ENCODE peak calls at places on chromosomes 2 and 18, in six cellular contexts. L is HepG2, P is K562, I is GM12878, J is H1, D is SK-N-SH. O is an unnamed sample.

GRCh38 chr18:61582205-61582710 is 249.0 kb downstream of the CDH20 start:
- DNase-seq in L (no peak), P (no peak), I (no peak), J (no peak), D (no peak), O (no peak)

GRCh38 chr2:225002656-225003045 is 39.6 kb downstream of the DOCK10 start:
- DNase-seq in L (no peak), P (no peak), I (peak; percentile 63), J (no peak), D (no peak), O (no peak)

GRCh38 chr2:105732096-105732495 is 12.6 kb upstream of the NCK2 start:
- DNase-seq in L (no peak), P (no peak), I (no peak), J (no peak), D (no peak), O (no peak)

GRCh38 chr2:190318931-190319556 is 582 bp downstream of the HIBCH start:
- DNase-seq in L (no peak), P (no peak), I (no peak), J (no peak), D (peak; percentile 22), O (no peak)

GRCh38 chr18:56196495-56197225 is 441.7 kb downstream of the TXNL1 start:
- DNase-seq in L (no peak), P (no peak), I (no peak), J (no peak), D (no peak), O (no peak)

GRCh38 chr2:196234672-196235071 is 63.3 kb upstream of the STK17B start:
- DNase-seq in L (no peak), P (peak; percentile 11), I (peak; percentile 47), J (no peak), D (no peak), O (no peak)

GRCh38 chr2:32847734-32848133 is 99.0 kb upstream of the LTBP1 start:
- DNase-seq in L (no peak), P (no peak), I (no peak), J (no peak), D (no peak), O (no peak)

GRCh38 chr2:168954256-168954655 is 53.2 kb downstream of the G6PC2 start:
- DNase-seq in L (no peak), P (no peak), I (no peak), J (no peak), D (no peak), O (no peak)

GRCh38 chr2:18740428-18740827 is 151.1 kb upstream of the NT5C1B start:
- DNase-seq in L (no peak), P (no peak), I (no peak), J (no peak), D (no peak), O (no peak)

GRCh38 chr2:215856080-215856479 is 157.3 kb downstream of the MREG start:
- DNase-seq in L (no peak), P (no peak), I (no peak), J (no peak), D (no peak), O (no peak)

GRCh38 chr2:70029814-70030409 is 57.4 kb upstream of the PCBP1 start:
- DNase-seq in L (no peak), P (peak; percentile 85), I (no peak), J (no peak), D (peak; percentile 51), O (no peak)

GRCh38 chr2:9152975-9153402 is 53.6 kb upstream of the ASAP2 start:
- DNase-seq in L (no peak), P (no peak), I (no peak), J (no peak), D (no peak), O (no peak)

GRCh38 chr18:44973282-44973681 is 292.6 kb downstream of the SETBP1 start:
- DNase-seq in L (no peak), P (no peak), I (no peak), J (no peak), D (no peak), O (no peak)

GRCh38 chr2:54512663-54513363 is 56.7 kb downstream of the SPTBN1 start:
- DNase-seq in L (no peak), P (no peak), I (no peak), J (no peak), D (no peak), O (no peak)

GRCh38 chr2:239687441-239687840 is 286.6 kb upstream of the HDAC4 start:
- DNase-seq in L (no peak), P (no peak), I (no peak), J (no peak), D (no peak), O (no peak)

GRCh38 chr2:192535956-192536685 is 341.4 kb upstream of the TMEFF2 start:
- DNase-seq in L (no peak), P (no peak), I (no peak), J (no peak), D (no peak), O (no peak)

GRCh38 chr18:55663891-55664290 is 75.9 kb upstream of the TCF4 start:
- DNase-seq in L (no peak), P (peak; percentile 41), I (no peak), J (no peak), D (no peak), O (no peak)

GRCh38 chr2:230694241-230694640 is 18.4 kb upstream of the CAB39 start:
- DNase-seq in L (no peak), P (no peak), I (no peak), J (no peak), D (no peak), O (no peak)

GRCh38 chr2:160281213-160281612 is 81.1 kb upstream of the ITGB6 start:
- DNase-seq in L (peak; percentile 21), P (no peak), I (no peak), J (no peak), D (no peak), O (no peak)

GRCh38 chr2:231200805-231201474 is 2.5 kb downstream of the ARMC9 start:
- DNase-seq in L (no peak), P (peak; percentile 45), I (no peak), J (no peak), D (no peak), O (no peak)

GRCh38 chr2:190283783-190284182 is 35.8 kb downstream of the HIBCH start:
- DNase-seq in L (no peak), P (no peak), I (no peak), J (no peak), D (no peak), O (no peak)

GRCh38 chr2:23944527-23944926 is 4.3 kb downstream of the UBXN2A start:
- DNase-seq in L (peak; percentile 86), P (no peak), I (no peak), J (no peak), D (no peak), O (no peak)

GRCh38 chr2:136246086-136246669 is 128.2 kb upstream of the CXCR4 start:
- DNase-seq in L (peak; percentile 16), P (no peak), I (peak; percentile 60), J (no peak), D (peak; percentile 21), O (peak; percentile 28)

GRCh38 chr2:9638532-9638931 is 7.7 kb upstream of the YWHAQ start:
- DNase-seq in L (peak; percentile 62), P (peak; percentile 58), I (no peak), J (no peak), D (peak; percentile 60), O (peak; percentile 89)

GRCh38 chr18:65990174-65990690 is 239.4 kb downstream of the CDH7 start:
- DNase-seq in L (no peak), P (no peak), I (no peak), J (no peak), D (no peak), O (no peak)

GRCh38 chr2:57330447-57330846 is 716.2 kb upstream of the VRK2 start:
- DNase-seq in L (no peak), P (no peak), I (no peak), J (no peak), D (no peak), O (no peak)

GRCh38 chr2:27729198-27729597 is 42.3 kb upstream of the MRPL33 start:
- DNase-seq in L (no peak), P (no peak), I (no peak), J (no peak), D (no peak), O (no peak)

GRCh38 chr2:215745316-215745715 is 268.0 kb downstream of the MREG start:
- DNase-seq in L (no peak), P (no peak), I (no peak), J (no peak), D (no peak), O (no peak)

GRCh38 chr18:8695932-8696510 is 9.3 kb upstream of the MTCL1 start:
- DNase-seq in L (no peak), P (no peak), I (no peak), J (no peak), D (no peak), O (no peak)

GRCh38 chr2:99648906-99649606 is 159.2 kb upstream of the REV1 start:
- DNase-seq in L (no peak), P (no peak), I (no peak), J (no peak), D (no peak), O (no peak)

GRCh38 chr2:111192778-111193368 is 72.2 kb downstream of the BCL2L11 start:
- DNase-seq in L (no peak), P (no peak), I (no peak), J (no peak), D (no peak), O (no peak)
- TF ChIP-seq CHD2 in L (no peak), P (no peak), I (no peak), J (no peak), D (no peak), O (no peak)

DNA sequence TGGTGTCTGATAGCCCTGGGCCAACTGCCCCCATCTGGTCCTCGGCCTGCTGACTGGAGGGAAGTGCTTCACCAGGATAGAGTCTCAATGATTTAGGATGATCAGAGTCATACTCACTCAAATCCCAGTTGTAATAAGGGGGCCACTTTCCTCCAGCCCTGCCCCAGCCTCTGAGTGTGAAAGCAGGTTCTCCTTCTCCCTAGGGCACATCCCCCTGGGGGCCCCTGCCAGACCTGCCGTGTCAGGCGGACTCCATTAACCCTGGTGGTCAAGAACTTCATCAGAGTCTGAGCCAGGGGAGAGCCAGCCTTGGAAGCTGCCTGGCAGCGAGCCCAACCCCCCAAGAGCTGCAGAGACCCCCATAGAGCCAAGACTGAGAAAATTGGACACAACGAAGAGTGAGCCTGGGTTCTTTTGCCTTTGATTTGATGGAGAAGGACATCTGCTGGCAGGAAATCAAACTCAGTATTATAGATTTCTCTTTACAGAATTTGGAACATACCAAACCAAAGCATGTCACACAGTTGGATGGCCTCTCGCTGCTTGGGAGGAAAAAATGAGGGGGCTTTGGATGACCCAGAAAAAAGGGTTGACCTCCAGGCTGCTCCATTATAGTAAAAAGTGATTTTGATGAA is 509.5 kb downstream of the CMPK2 start:
- DNase-seq in L (no peak), P (no peak), I (no peak), J (no peak), D (no peak), O (no peak)
- TF ChIP-seq CTCF in L (no peak), P (no peak), I (peak; percentile 8), J (no peak), D (no peak), O (no peak)

DNA sequence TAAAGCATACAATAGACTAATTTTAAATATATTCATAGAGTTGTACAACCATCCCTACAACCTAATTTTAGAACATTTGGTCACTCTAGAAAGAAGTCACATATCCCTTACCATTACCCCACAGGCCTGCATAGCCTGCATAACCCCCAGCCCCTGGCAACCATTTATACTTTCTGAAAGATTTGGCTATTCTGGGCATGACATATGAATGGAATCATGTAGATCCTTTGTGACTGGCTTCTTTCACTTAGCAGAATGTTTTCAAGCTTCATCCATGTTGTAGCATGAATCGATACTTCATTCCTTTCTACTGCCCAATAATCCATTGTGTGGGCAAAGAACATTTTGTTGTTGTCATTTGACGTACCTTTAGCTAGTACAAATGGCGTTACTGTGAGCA is 151.5 kb downstream of the WDSUB1 start:
- DNase-seq in L (no peak), P (no peak), I (no peak), J (no peak), D (no peak), O (no peak)
- TF ChIP-seq CHD2 in L (no peak), P (no peak), I (no peak), J (no peak), D (no peak), O (no peak)

GRCh38 chr2:63425079-63425416 is 163.2 kb downstream of the WDPCP start:
- DNase-seq in L (no peak), P (no peak), I (no peak), J (no peak), D (no peak), O (no peak)
- TF ChIP-seq CTCF in L (no peak), P (no peak), I (no peak), J (no peak), D (no peak), O (no peak)